ENCODE peak calls at places on chromosomes 12 and 14, in seven cellular contexts. C, S, Z, O, I, D and R are unnamed samples.

GRCh38 chr12:32024884-32025599 is 65.8 kb downstream of the RESF1 start:
- DNase-seq in C (no peak), S (no peak), Z (no peak), O (no peak), I (no peak), D (no peak), R (no peak)

GRCh38 chr12:81377771-81378170 is 299.9 kb downstream of the ACSS3 start:
- DNase-seq in C (no peak), S (no peak), Z (no peak), O (no peak), I (no peak), D (no peak), R (no peak)

GRCh38 chr12:31629756-31630732 is 29.4 kb upstream of the ETFBKMT start:
- DNase-seq in C (no peak), S (no peak), Z (peak; percentile 58), O (no peak), I (peak; percentile 79), D (no peak), R (no peak)

GRCh38 chr14:35653045-35653444 is 119.1 kb downstream of the INSM2 start:
- DNase-seq in C (no peak), S (no peak), Z (no peak), O (no peak), I (no peak), D (no peak), R (no peak)

GRCh38 chr12:109555431-109556315 is 17.6 kb downstream of the MMAB start:
- DNase-seq in C (no peak), S (no peak), Z (no peak), O (no peak), I (no peak), D (no peak), R (no peak)

GRCh38 chr12:60387356-60387755 is 791.5 kb downstream of the SLC16A7 start:
- DNase-seq in C (no peak), S (no peak), Z (no peak), O (no peak), I (no peak), D (no peak), R (no peak)

GRCh38 chr12:45934956-45935355 is 55.4 kb downstream of the SCAF11 start:
- DNase-seq in C (no peak), S (no peak), Z (no peak), O (no peak), I (no peak), D (no peak), R (no peak)

GRCh38 chr14:65478596-65478995 is 66.1 kb downstream of the FUT8 start:
- DNase-seq in C (peak; percentile 28), S (no peak), Z (no peak), O (no peak), I (peak; percentile 64), D (no peak), R (no peak)

GRCh38 chr12:93786669-93787397 is 109.7 kb downstream of the CRADD start:
- DNase-seq in C (no peak), S (no peak), Z (no peak), O (no peak), I (no peak), D (no peak), R (no peak)

DNA sequence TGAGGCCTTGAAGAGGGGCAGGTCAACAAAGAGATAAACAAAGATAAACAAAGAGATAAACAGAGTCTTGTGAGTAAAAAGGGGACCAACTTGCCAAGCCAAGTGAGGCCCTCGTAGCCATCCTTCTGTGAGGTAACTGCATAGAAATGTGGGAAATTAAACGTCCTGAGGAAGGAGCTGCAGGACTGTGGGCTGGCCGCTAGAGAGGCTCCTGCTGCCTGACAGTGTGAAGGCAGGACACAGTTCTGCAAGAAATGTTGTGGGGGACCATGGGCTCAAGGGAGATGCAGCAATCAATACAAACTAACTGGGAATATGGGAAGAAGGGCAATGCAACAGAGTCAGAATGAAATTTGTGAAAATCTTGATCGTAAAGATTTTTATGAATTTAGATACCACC is 91.9 kb downstream of the SLC8A3 start:
- DNase-seq in C (peak; percentile 16), S (no peak), Z (peak; percentile 3), O (no peak), I (peak; percentile 10), D (peak; percentile 26), R (no peak)
- TF ChIP-seq CTCF in C (peak; percentile 28), S (no peak), Z (peak; percentile 31), O (peak; percentile 52), I (peak; percentile 42), D (peak; percentile 22), R (peak; percentile 56)

GRCh38 chr12:22100952-22101748 is 55.1 kb downstream of the CMAS start:
- DNase-seq in C (no peak), S (peak; percentile 57), Z (peak; percentile 83), O (peak; percentile 15), I (peak; percentile 85), D (peak; percentile 53), R (no peak)
- TF ChIP-seq CTCF in C (no peak), S (peak; percentile 43), Z (peak; percentile 78), O (peak; percentile 63), I (peak; percentile 76), D (peak; percentile 49), R (peak; percentile 70)

GRCh38 chr14:23551266-23552028 is at the start of gene ZFHX2:
- DNase-seq in C (peak; percentile 59), S (peak; percentile 92), Z (peak; percentile 40), O (no peak), I (peak; percentile 31), D (peak; percentile 89), R (peak; percentile 93)

GRCh38 chr14:23547924-23548323 is 3.6 kb downstream of the ZFHX2 start:
- DNase-seq in C (no peak), S (no peak), Z (no peak), O (no peak), I (no peak), D (no peak), R (no peak)

GRCh38 chr14:23548351-23549318 is 2.9 kb downstream of the ZFHX2 start:
- DNase-seq in C (no peak), S (no peak), Z (peak; percentile 34), O (no peak), I (peak; percentile 48), D (no peak), R (no peak)

GRCh38 chr14:23550131-23550826 is 1.3 kb downstream of the ZFHX2 start:
- DNase-seq in C (no peak), S (no peak), Z (no peak), O (no peak), I (no peak), D (no peak), R (no peak)

GRCh38 chr14:23550827-23551265 is 719 bp downstream of the ZFHX2 start:
- DNase-seq in C (peak; percentile 6), S (peak; percentile 55), Z (no peak), O (no peak), I (no peak), D (peak; percentile 49), R (no peak)
- TF ChIP-seq CTCF in C (no peak), S (no peak), Z (no peak), O (no peak), I (no peak), D (no peak), R (no peak)

DNA sequence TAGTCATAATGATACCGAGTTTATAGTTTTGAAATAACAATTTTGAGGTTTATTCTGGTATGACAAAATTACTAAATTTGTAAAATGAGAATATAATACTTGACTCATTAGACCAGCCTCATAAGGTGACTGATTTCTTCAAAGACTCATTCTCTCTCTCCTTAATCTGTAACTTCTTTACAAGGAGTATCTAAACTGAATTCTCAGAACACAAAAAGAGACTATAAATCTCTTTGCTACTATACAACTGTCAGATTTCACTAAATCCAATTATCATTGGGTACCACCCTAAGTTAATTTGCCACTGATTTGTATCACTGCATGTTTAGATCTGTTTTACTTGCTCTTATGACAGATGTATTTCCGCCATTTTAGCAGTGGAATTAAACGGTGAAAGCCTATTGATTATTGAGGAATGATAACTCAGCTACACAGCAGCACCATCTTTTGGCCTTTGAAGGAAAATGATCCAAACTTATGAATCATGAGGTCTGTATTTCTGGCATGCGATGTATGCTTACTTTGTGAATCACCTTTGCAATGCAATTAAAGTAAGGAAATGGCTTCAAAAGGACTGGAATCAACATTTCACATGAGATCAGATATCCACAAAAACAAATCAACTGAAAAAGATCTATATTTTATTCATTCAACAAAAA is 161.2 kb downstream of the RERGL start:
- DNase-seq in C (peak; percentile 57), S (no peak), Z (peak; percentile 3), O (no peak), I (peak; percentile 40), D (no peak), R (no peak)
- TF ChIP-seq CTCF in C (no peak), S (no peak), Z (no peak), O (no peak), I (no peak), D (no peak), R (peak; percentile 38)